ENCODE peak calls at places on chromosomes 11 and 22, in four cellular contexts. One of them, this sample, is unnamed.

GRCh38 chr22:31496735-31497146 is 405 bp downstream of the SFI1 start:
- DNase-seq in HepG2: no peak
- DNase-seq in K562: peak; percentile 28
- DNase-seq in HCT116: no peak
- DNase-seq in this sample: no peak

GRCh38 chr22:42389137-42389536 is 43.1 kb downstream of the NFAM1 start:
- DNase-seq in K562: no peak
- DNase-seq in HepG2: no peak
- DNase-seq in HCT116: no peak
- DNase-seq in this sample: no peak

GRCh38 chr11:118497831-118498230 is 29.4 kb upstream of the TTC36 start:
- DNase-seq in HepG2: no peak
- DNase-seq in HCT116: no peak
- DNase-seq in K562: no peak
- DNase-seq in this sample: no peak

GRCh38 chr11:94449437-94449836 is 44.2 kb downstream of the MRE11 start:
- DNase-seq in HCT116: no peak
- DNase-seq in HepG2: peak; percentile 83
- DNase-seq in K562: no peak
- DNase-seq in this sample: peak; percentile 99

GRCh38 chr11:73538381-73538872 is 59.5 kb downstream of the FAM168A start:
- DNase-seq in K562: no peak
- DNase-seq in HepG2: no peak
- DNase-seq in HCT116: no peak
- DNase-seq in this sample: no peak

GRCh38 chr22:39814899-39815298 is 78.7 kb downstream of the ENTHD1 start:
- DNase-seq in HepG2: no peak
- DNase-seq in K562: no peak
- DNase-seq in HCT116: no peak
- DNase-seq in this sample: no peak

GRCh38 chr11:115607621-115608191 is 103.5 kb upstream of the CADM1 start:
- DNase-seq in K562: no peak
- DNase-seq in HepG2: no peak
- DNase-seq in HCT116: no peak
- DNase-seq in this sample: no peak

GRCh38 chr11:10390375-10390774 is 64.7 kb upstream of the AMPD3 start:
- DNase-seq in HepG2: no peak
- DNase-seq in K562: no peak
- DNase-seq in HCT116: no peak
- DNase-seq in this sample: no peak

GRCh38 chr11:119749006-119749565 is 20.1 kb upstream of the NECTIN1 start:
- DNase-seq in HCT116: no peak
- DNase-seq in HepG2: no peak
- DNase-seq in K562: no peak
- DNase-seq in this sample: no peak

GRCh38 chr11:87460842-87461637 is 423.3 kb downstream of the TMEM135 start:
- DNase-seq in HCT116: no peak
- DNase-seq in HepG2: no peak
- DNase-seq in K562: no peak
- DNase-seq in this sample: no peak

GRCh38 chr11:112780351-112781043 is 180.7 kb upstream of the NCAM1 start:
- DNase-seq in K562: peak; percentile 44
- DNase-seq in HepG2: no peak
- DNase-seq in HCT116: no peak
- DNase-seq in this sample: no peak

GRCh38 chr11:108228236-108228635 is 5.4 kb downstream of the ATM start:
- DNase-seq in HepG2: no peak
- DNase-seq in K562: no peak
- DNase-seq in HCT116: no peak
- DNase-seq in this sample: no peak

GRCh38 chr22:46815896-46816721 is 53.7 kb downstream of the TBC1D22A start:
- DNase-seq in HepG2: peak; percentile 39
- DNase-seq in HCT116: no peak
- DNase-seq in K562: peak; percentile 48
- DNase-seq in this sample: no peak

GRCh38 chr11:125273519-125274000 is 109.0 kb downstream of the PKNOX2 start:
- DNase-seq in K562: peak; percentile 71
- DNase-seq in HepG2: no peak
- DNase-seq in HCT116: no peak
- DNase-seq in this sample: no peak

GRCh38 chr22:17606472-17606871 is 22.1 kb downstream of the ATP6V1E1 start:
- DNase-seq in HCT116: no peak
- DNase-seq in HepG2: no peak
- DNase-seq in K562: no peak
- DNase-seq in this sample: no peak
- TF ChIP-seq TCF7L2 in HCT116: no peak
- TF ChIP-seq TCF7L2 in HepG2: no peak
- TF ChIP-seq TCF7L2 in K562: no peak
- TF ChIP-seq TCF7L2 in this sample: no peak

DNA sequence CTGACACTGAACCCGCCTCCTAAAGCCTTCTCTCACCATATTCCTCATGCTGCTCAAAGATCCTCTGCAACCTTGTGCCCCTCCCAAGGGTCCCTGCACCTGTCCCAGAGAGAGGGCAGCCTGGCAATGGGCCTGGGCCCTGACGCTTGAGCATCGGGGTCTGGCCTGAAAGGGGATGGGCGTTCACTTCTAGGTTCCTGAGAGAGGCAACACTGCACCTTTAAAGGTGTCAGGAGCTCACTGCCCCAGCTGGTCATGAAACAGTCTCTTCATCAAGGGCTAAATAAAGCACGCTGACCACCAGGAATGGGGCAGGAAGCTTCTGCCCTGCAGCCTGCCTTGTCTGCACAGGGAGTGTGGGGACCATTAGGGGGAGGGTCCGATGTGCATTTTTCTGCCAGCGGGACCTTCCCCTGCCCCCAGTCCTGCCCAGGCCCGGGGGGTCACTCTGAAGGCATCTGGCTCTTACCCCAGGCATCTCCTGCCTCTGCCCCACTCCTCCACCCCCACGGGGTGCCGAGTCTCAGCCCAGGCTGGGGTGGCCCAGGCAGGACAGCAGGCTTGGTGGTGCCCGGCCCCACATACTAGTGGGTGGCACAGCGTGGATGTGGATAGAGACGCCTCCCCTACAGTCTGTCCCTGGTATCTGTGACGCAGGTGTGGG is 3.5 kb downstream of the C11orf21 start:
- DNase-seq in K562: no peak
- DNase-seq in HCT116: no peak
- DNase-seq in HepG2: no peak
- DNase-seq in this sample: no peak
- TF ChIP-seq TCF7L2 in K562: no peak
- TF ChIP-seq TCF7L2 in HCT116: no peak
- TF ChIP-seq TCF7L2 in HepG2: no peak
- TF ChIP-seq TCF7L2 in this sample: no peak

GRCh38 chr11:65501530-65502273 is 2.9 kb downstream of the MALAT1 start:
- DNase-seq in HCT116: no peak
- DNase-seq in HepG2: no peak
- DNase-seq in K562: peak; percentile 64
- DNase-seq in this sample: no peak
- TF ChIP-seq TCF7L2 in HCT116: no peak
- TF ChIP-seq TCF7L2 in HepG2: no peak
- TF ChIP-seq TCF7L2 in K562: no peak
- TF ChIP-seq TCF7L2 in this sample: no peak

GRCh38 chr22:45240137-45240809 is 421 bp downstream of the KIAA0930 start:
- DNase-seq in HepG2: no peak
- DNase-seq in K562: no peak
- DNase-seq in HCT116: no peak
- DNase-seq in this sample: no peak
- TF ChIP-seq TCF7L2 in HepG2: no peak
- TF ChIP-seq TCF7L2 in K562: no peak
- TF ChIP-seq TCF7L2 in HCT116: no peak
- TF ChIP-seq TCF7L2 in this sample: no peak